ENCODE peak calls at places on chromosome 16, in five cellular contexts. M is effector memory CD4-positive, alpha-beta T cell; E is ureter; D is DMS53; Y is activated T-helper 1 cell treated with anti-CD3 and anti-CD28 coated beads, Interleukin-2, amount 50 U/mL, for 16 hours. T is an unnamed sample.

GRCh38 chr16:30005341-30006094 is 5.3 kb downstream of the DOC2A start:
- DNase-seq in M (peak), D (peak), Y (no peak), E (no peak), T (no peak)

GRCh38 chr16:66894948-66895696 is 14.8 kb downstream of the PDP2 start:
- DNase-seq in E (peak), D (peak), Y (peak), M (peak), T (peak)

GRCh38 chr16:78324649-78325274 is 225.3 kb downstream of the WWOX start:
- DNase-seq in M (no peak), Y (no peak), E (no peak), D (no peak), T (no peak)

GRCh38 chr16:68235882-68236803 is at the start of gene ESRP2:
- DNase-seq in D (peak), E (peak), Y (no peak), M (peak), T (peak)

GRCh38 chr16:62240722-62241121 is 204.5 kb upstream of the CDH8 start:
- DNase-seq in D (no peak), Y (no peak), E (peak), M (no peak), T (no peak)

GRCh38 chr16:49698931-49699715 is 156.8 kb downstream of the ZNF423 start:
- DNase-seq in D (no peak), M (no peak), Y (no peak), E (no peak), T (no peak)

GRCh38 chr16:71537643-71538042 is 11.4 kb downstream of the CHST4 start:
- DNase-seq in E (peak), Y (no peak), M (no peak), D (peak), T (peak)

GRCh38 chr16:88393034-88393433 is 10.3 kb downstream of the ZNF469 start:
- DNase-seq in Y (no peak), D (no peak), E (no peak), M (no peak), T (no peak)

GRCh38 chr16:74999208-74999682 is 421 bp downstream of the ZNRF1 start:
- DNase-seq in M (peak), E (no peak), D (peak), Y (no peak), T (no peak)

GRCh38 chr16:66858740-66859396 is 14.7 kb downstream of the CA7 start:
- DNase-seq in E (no peak), M (no peak), D (peak), Y (no peak), T (no peak)

GRCh38 chr16:81711609-81712329 is 67.3 kb upstream of the PLCG2 start:
- DNase-seq in E (no peak), D (peak), M (no peak), Y (no peak), T (no peak)

GRCh38 chr16:50741225-50741807 is 570 bp upstream of the CYLD start:
- DNase-seq in D (peak), M (no peak), Y (no peak), E (no peak), T (no peak)

GRCh38 chr16:9943121-9943520 is 239.1 kb downstream of the GRIN2A start:
- DNase-seq in Y (no peak), E (no peak), D (no peak), M (no peak), T (no peak)

GRCh38 chr16:16182918-16183317 is 40.4 kb downstream of the ABCC6 start:
- DNase-seq in D (no peak), M (no peak), Y (no peak), E (no peak), T (no peak)

GRCh38 chr16:3179651-3180050 is 8.4 kb upstream of the OR1F1 start:
- DNase-seq in M (no peak), Y (no peak), D (no peak), E (no peak), T (no peak)

GRCh38 chr16:5653789-5654188 is 556.2 kb upstream of the EEF2KMT start:
- DNase-seq in D (no peak), E (no peak), Y (no peak), M (no peak), T (no peak)

GRCh38 chr16:16021988-16022682 is 72.7 kb downstream of the ABCC1 start:
- DNase-seq in D (peak), M (no peak), E (peak), Y (no peak), T (no peak)

GRCh38 chr16:81571592-81572230 is 127.1 kb downstream of the CMIP start:
- DNase-seq in Y (no peak), M (no peak), D (no peak), E (no peak), T (no peak)

GRCh38 chr16:50213939-50214519 is 52.3 kb upstream of the ADCY7 start:
- DNase-seq in E (no peak), Y (no peak), D (peak), M (no peak), T (no peak)

T was measured in effector CD4-positive, alpha-beta T cell.